ENCODE peak calls at places on chromosomes 2 and 18, in nine cellular contexts. One of them, this sample, is unnamed.

GRCh38 chr2:75476778-75477177 is 84.0 kb downstream of the EVA1A start:
- DNase-seq in CD8-positive, alpha-beta T cell: no peak
- DNase-seq in prostate gland: no peak
- DNase-seq in A549: no peak
- DNase-seq in heart right ventricle: no peak
- DNase-seq in psoas muscle: no peak
- DNase-seq in body of pancreas: no peak
- DNase-seq in neuronal stem cell: no peak
- DNase-seq in effector memory CD4-positive, alpha-beta T cell: no peak
- DNase-seq in this sample: no peak

GRCh38 chr2:67145851-67146250 is 251.3 kb upstream of the ETAA1 start:
- DNase-seq in CD8-positive, alpha-beta T cell: no peak
- DNase-seq in prostate gland: no peak
- DNase-seq in A549: no peak
- DNase-seq in heart right ventricle: no peak
- DNase-seq in psoas muscle: no peak
- DNase-seq in body of pancreas: no peak
- DNase-seq in neuronal stem cell: no peak
- DNase-seq in effector memory CD4-positive, alpha-beta T cell: no peak
- DNase-seq in this sample: no peak

GRCh38 chr18:45974088-45974536 is 7.0 kb upstream of the EPG5 start:
- DNase-seq in CD8-positive, alpha-beta T cell: peak; percentile 62
- DNase-seq in prostate gland: peak; percentile 51
- DNase-seq in A549: peak; percentile 21
- DNase-seq in heart right ventricle: no peak
- DNase-seq in psoas muscle: no peak
- DNase-seq in body of pancreas: peak; percentile 78
- DNase-seq in neuronal stem cell: peak; percentile 41
- DNase-seq in effector memory CD4-positive, alpha-beta T cell: peak; percentile 43
- DNase-seq in this sample: peak; percentile 41

GRCh38 chr2:61705625-61706024 is 148.2 kb downstream of the FAM161A start:
- DNase-seq in CD8-positive, alpha-beta T cell: no peak
- DNase-seq in prostate gland: no peak
- DNase-seq in A549: no peak
- DNase-seq in heart right ventricle: no peak
- DNase-seq in psoas muscle: peak; percentile 85
- DNase-seq in body of pancreas: no peak
- DNase-seq in neuronal stem cell: no peak
- DNase-seq in effector memory CD4-positive, alpha-beta T cell: no peak
- DNase-seq in this sample: no peak

GRCh38 chr2:23557455-23557854 is 172.5 kb downstream of the KLHL29 start:
- DNase-seq in CD8-positive, alpha-beta T cell: no peak
- DNase-seq in prostate gland: no peak
- DNase-seq in A549: no peak
- DNase-seq in heart right ventricle: no peak
- DNase-seq in psoas muscle: peak; percentile 23
- DNase-seq in body of pancreas: no peak
- DNase-seq in neuronal stem cell: no peak
- DNase-seq in effector memory CD4-positive, alpha-beta T cell: no peak
- DNase-seq in this sample: no peak

GRCh38 chr18:25350561-25351201 is 1.3 kb downstream of the ZNF521 start:
- DNase-seq in CD8-positive, alpha-beta T cell: peak; percentile 19
- DNase-seq in prostate gland: no peak
- DNase-seq in A549: no peak
- DNase-seq in heart right ventricle: peak; percentile 60
- DNase-seq in psoas muscle: peak; percentile 75
- DNase-seq in body of pancreas: no peak
- DNase-seq in neuronal stem cell: peak; percentile 31
- DNase-seq in effector memory CD4-positive, alpha-beta T cell: no peak
- DNase-seq in this sample: no peak

GRCh38 chr2:167844714-167845530 is 402.5 kb downstream of the STK39 start:
- DNase-seq in CD8-positive, alpha-beta T cell: no peak
- DNase-seq in prostate gland: no peak
- DNase-seq in A549: no peak
- DNase-seq in heart right ventricle: no peak
- DNase-seq in psoas muscle: no peak
- DNase-seq in body of pancreas: no peak
- DNase-seq in neuronal stem cell: no peak
- DNase-seq in effector memory CD4-positive, alpha-beta T cell: no peak
- DNase-seq in this sample: peak; percentile 24

GRCh38 chr18:79344208-79344581 is 51.5 kb upstream of the NFATC1 start:
- DNase-seq in CD8-positive, alpha-beta T cell: no peak
- DNase-seq in prostate gland: no peak
- DNase-seq in A549: no peak
- DNase-seq in heart right ventricle: no peak
- DNase-seq in psoas muscle: no peak
- DNase-seq in body of pancreas: no peak
- DNase-seq in neuronal stem cell: no peak
- DNase-seq in effector memory CD4-positive, alpha-beta T cell: no peak
- DNase-seq in this sample: no peak

GRCh38 chr2:210421916-210422315 is 54.6 kb downstream of the LANCL1 start:
- DNase-seq in CD8-positive, alpha-beta T cell: no peak
- DNase-seq in prostate gland: no peak
- DNase-seq in A549: no peak
- DNase-seq in heart right ventricle: no peak
- DNase-seq in psoas muscle: no peak
- DNase-seq in body of pancreas: no peak
- DNase-seq in neuronal stem cell: no peak
- DNase-seq in effector memory CD4-positive, alpha-beta T cell: no peak
- DNase-seq in this sample: no peak

GRCh38 chr2:44944952-44945612 is 3.6 kb downstream of the SIX3 start:
- DNase-seq in CD8-positive, alpha-beta T cell: no peak
- DNase-seq in prostate gland: no peak
- DNase-seq in A549: no peak
- DNase-seq in heart right ventricle: no peak
- DNase-seq in psoas muscle: no peak
- DNase-seq in body of pancreas: no peak
- DNase-seq in neuronal stem cell: no peak
- DNase-seq in effector memory CD4-positive, alpha-beta T cell: no peak
- DNase-seq in this sample: peak; percentile 3

GRCh38 chr2:3633982-3634630 is 23.9 kb upstream of the ALLC start:
- DNase-seq in CD8-positive, alpha-beta T cell: no peak
- DNase-seq in prostate gland: no peak
- DNase-seq in A549: no peak
- DNase-seq in heart right ventricle: no peak
- DNase-seq in psoas muscle: no peak
- DNase-seq in body of pancreas: no peak
- DNase-seq in neuronal stem cell: no peak
- DNase-seq in effector memory CD4-positive, alpha-beta T cell: no peak
- DNase-seq in this sample: no peak

GRCh38 chr2:99662761-99663341 is 173.0 kb upstream of the REV1 start:
- DNase-seq in CD8-positive, alpha-beta T cell: no peak
- DNase-seq in prostate gland: peak; percentile 65
- DNase-seq in A549: no peak
- DNase-seq in heart right ventricle: no peak
- DNase-seq in psoas muscle: no peak
- DNase-seq in body of pancreas: peak; percentile 62
- DNase-seq in neuronal stem cell: no peak
- DNase-seq in effector memory CD4-positive, alpha-beta T cell: no peak
- DNase-seq in this sample: peak; percentile 33

GRCh38 chr2:108833219-108833618 is 46.6 kb downstream of the CCDC138 start:
- DNase-seq in CD8-positive, alpha-beta T cell: no peak
- DNase-seq in prostate gland: no peak
- DNase-seq in A549: no peak
- DNase-seq in heart right ventricle: no peak
- DNase-seq in psoas muscle: no peak
- DNase-seq in body of pancreas: no peak
- DNase-seq in neuronal stem cell: no peak
- DNase-seq in effector memory CD4-positive, alpha-beta T cell: no peak
- DNase-seq in this sample: no peak

GRCh38 chr2:234976479-234977227 is 24.8 kb downstream of the SH3BP4 start:
- DNase-seq in CD8-positive, alpha-beta T cell: no peak
- DNase-seq in prostate gland: no peak
- DNase-seq in A549: no peak
- DNase-seq in heart right ventricle: no peak
- DNase-seq in psoas muscle: no peak
- DNase-seq in body of pancreas: no peak
- DNase-seq in neuronal stem cell: no peak
- DNase-seq in effector memory CD4-positive, alpha-beta T cell: no peak
- DNase-seq in this sample: no peak

GRCh38 chr2:96874099-96874831 is 4.4 kb upstream of the SEMA4C start:
- DNase-seq in CD8-positive, alpha-beta T cell: no peak
- DNase-seq in prostate gland: no peak
- DNase-seq in A549: no peak
- DNase-seq in heart right ventricle: no peak
- DNase-seq in psoas muscle: no peak
- DNase-seq in body of pancreas: no peak
- DNase-seq in neuronal stem cell: no peak
- DNase-seq in effector memory CD4-positive, alpha-beta T cell: no peak
- DNase-seq in this sample: no peak

GRCh38 chr2:1645761-1646476 is 98.4 kb downstream of the PXDN start:
- DNase-seq in CD8-positive, alpha-beta T cell: no peak
- DNase-seq in prostate gland: no peak
- DNase-seq in A549: no peak
- DNase-seq in heart right ventricle: no peak
- DNase-seq in psoas muscle: no peak
- DNase-seq in body of pancreas: no peak
- DNase-seq in neuronal stem cell: no peak
- DNase-seq in effector memory CD4-positive, alpha-beta T cell: no peak
- DNase-seq in this sample: no peak

DNA sequence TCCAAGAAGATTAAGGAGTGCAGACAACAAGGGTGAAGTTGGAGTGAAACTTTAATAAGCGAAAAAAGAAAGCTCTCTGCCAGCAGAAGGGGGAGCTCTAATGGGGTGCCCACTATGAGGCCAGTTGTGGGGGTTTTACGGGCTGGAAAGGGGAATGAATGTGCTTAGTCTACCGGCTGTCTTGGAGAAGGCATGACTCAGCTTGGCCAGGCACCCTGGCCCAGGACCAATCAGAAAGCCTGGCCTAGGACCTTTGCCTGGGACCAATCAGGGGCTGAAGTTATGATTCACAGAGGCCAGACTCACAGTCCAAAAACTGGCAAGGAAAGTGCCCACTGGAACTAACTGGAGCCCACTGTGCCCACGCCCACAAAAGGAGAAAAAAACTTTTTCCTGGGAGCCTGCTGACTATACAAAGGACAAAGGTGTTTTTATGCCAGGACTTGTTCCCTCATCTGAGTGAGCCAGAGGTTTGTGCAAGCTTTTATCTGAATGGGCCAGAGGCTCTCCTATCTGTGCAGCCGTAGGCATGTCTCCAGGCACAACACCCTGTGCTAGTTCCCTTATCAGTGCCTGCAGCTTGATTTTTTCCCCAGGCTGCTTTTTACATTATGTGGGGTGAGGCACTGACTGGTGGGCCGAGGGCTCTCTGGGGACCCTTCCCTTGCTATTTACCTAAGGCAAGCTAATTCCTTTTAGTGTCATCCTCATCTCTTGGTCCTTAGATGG is 18.6 kb downstream of the CMPK2 start:
- DNase-seq in CD8-positive, alpha-beta T cell: no peak
- DNase-seq in prostate gland: no peak
- DNase-seq in A549: no peak
- DNase-seq in heart right ventricle: no peak
- DNase-seq in psoas muscle: no peak
- DNase-seq in body of pancreas: no peak
- DNase-seq in neuronal stem cell: no peak
- DNase-seq in effector memory CD4-positive, alpha-beta T cell: no peak
- DNase-seq in this sample: peak; percentile 20
- H3K9me3 ChIP-seq in CD8-positive, alpha-beta T cell: peaks cover 42% of the 10 kb centered on the region
- H3K9me3 ChIP-seq in prostate gland: no peaks in the 10 kb centered on the region
- H3K9me3 ChIP-seq in A549: peaks cover 23% of the 10 kb centered on the region
- H3K9me3 ChIP-seq in heart right ventricle: peaks cover 89% of the 10 kb centered on the region
- H3K9me3 ChIP-seq in psoas muscle: peaks cover 62% of the 10 kb centered on the region
- H3K9me3 ChIP-seq in body of pancreas: peaks cover 62% of the 10 kb centered on the region
- H3K9me3 ChIP-seq in neuronal stem cell: peaks cover 23% of the 10 kb centered on the region
- H3K9me3 ChIP-seq in effector memory CD4-positive, alpha-beta T cell: peaks cover 44% of the 10 kb centered on the region
- H3K9me3 ChIP-seq in this sample: peaks cover 6% of the 10 kb centered on the region

GRCh38 chr2:74414475-74414874 is 6.9 kb downstream of the C2orf81 start:
- DNase-seq in CD8-positive, alpha-beta T cell: no peak
- DNase-seq in prostate gland: no peak
- DNase-seq in A549: no peak
- DNase-seq in heart right ventricle: peak; percentile 33
- DNase-seq in psoas muscle: no peak
- DNase-seq in body of pancreas: no peak
- DNase-seq in neuronal stem cell: no peak
- DNase-seq in effector memory CD4-positive, alpha-beta T cell: no peak
- DNase-seq in this sample: no peak
- H3K4me3 ChIP-seq in CD8-positive, alpha-beta T cell: peak overlapping the region; percentile 58
- H3K4me3 ChIP-seq in prostate gland: peak overlapping the region; percentile 42
- H3K4me3 ChIP-seq in A549: no peak overlapping the region
- H3K4me3 ChIP-seq in heart right ventricle: peak overlapping the region; percentile 65
- H3K4me3 ChIP-seq in psoas muscle: peak overlapping the region; percentile 62
- H3K4me3 ChIP-seq in body of pancreas: no peak overlapping the region
- H3K4me3 ChIP-seq in neuronal stem cell: no peak overlapping the region
- H3K4me3 ChIP-seq in effector memory CD4-positive, alpha-beta T cell: peak overlapping the region; percentile 22
- H3K4me3 ChIP-seq in this sample: no peak overlapping the region

GRCh38 chr18:14925281-14925709 is 177.3 kb downstream of the ANKRD30B start:
- DNase-seq in CD8-positive, alpha-beta T cell: no peak
- DNase-seq in prostate gland: no peak
- DNase-seq in A549: no peak
- DNase-seq in heart right ventricle: no peak
- DNase-seq in psoas muscle: no peak
- DNase-seq in body of pancreas: no peak
- DNase-seq in neuronal stem cell: no peak
- DNase-seq in effector memory CD4-positive, alpha-beta T cell: no peak
- DNase-seq in this sample: no peak
- H3K9me3 ChIP-seq in CD8-positive, alpha-beta T cell: no peaks in the 10 kb centered on the region
- H3K9me3 ChIP-seq in prostate gland: no peaks in the 10 kb centered on the region
- H3K9me3 ChIP-seq in A549: no peaks in the 10 kb centered on the region
- H3K9me3 ChIP-seq in heart right ventricle: no peaks in the 10 kb centered on the region
- H3K9me3 ChIP-seq in psoas muscle: no peaks in the 10 kb centered on the region
- H3K9me3 ChIP-seq in body of pancreas: no peaks in the 10 kb centered on the region
- H3K9me3 ChIP-seq in neuronal stem cell: peaks cover 31% of the 10 kb centered on the region
- H3K9me3 ChIP-seq in effector memory CD4-positive, alpha-beta T cell: no peaks in the 10 kb centered on the region
- H3K9me3 ChIP-seq in this sample: no peaks in the 10 kb centered on the region

GRCh38 chr2:28367667-28368416 is 24.8 kb upstream of the FOSL2 start:
- DNase-seq in CD8-positive, alpha-beta T cell: no peak
- DNase-seq in prostate gland: no peak
- DNase-seq in A549: no peak
- DNase-seq in heart right ventricle: no peak
- DNase-seq in psoas muscle: peak; percentile 23
- DNase-seq in body of pancreas: no peak
- DNase-seq in neuronal stem cell: no peak
- DNase-seq in effector memory CD4-positive, alpha-beta T cell: no peak
- DNase-seq in this sample: no peak

GRCh38 chr2:28365158-28365557 is 27.5 kb upstream of the FOSL2 start:
- DNase-seq in CD8-positive, alpha-beta T cell: no peak
- DNase-seq in prostate gland: no peak
- DNase-seq in A549: no peak
- DNase-seq in heart right ventricle: no peak
- DNase-seq in psoas muscle: peak; percentile 59
- DNase-seq in body of pancreas: no peak
- DNase-seq in neuronal stem cell: no peak
- DNase-seq in effector memory CD4-positive, alpha-beta T cell: no peak
- DNase-seq in this sample: no peak

GRCh38 chr2:28366496-28367282 is 26.0 kb upstream of the FOSL2 start:
- DNase-seq in CD8-positive, alpha-beta T cell: peak; percentile 66
- DNase-seq in prostate gland: no peak
- DNase-seq in A549: no peak
- DNase-seq in heart right ventricle: no peak
- DNase-seq in psoas muscle: peak; percentile 59
- DNase-seq in body of pancreas: peak; percentile 31
- DNase-seq in neuronal stem cell: no peak
- DNase-seq in effector memory CD4-positive, alpha-beta T cell: peak; percentile 48
- DNase-seq in this sample: peak; percentile 41

GRCh38 chr2:28364611-28365010 is 28.0 kb upstream of the FOSL2 start:
- DNase-seq in CD8-positive, alpha-beta T cell: no peak
- DNase-seq in prostate gland: no peak
- DNase-seq in A549: no peak
- DNase-seq in heart right ventricle: no peak
- DNase-seq in psoas muscle: peak; percentile 7
- DNase-seq in body of pancreas: no peak
- DNase-seq in neuronal stem cell: no peak
- DNase-seq in effector memory CD4-positive, alpha-beta T cell: no peak
- DNase-seq in this sample: no peak

GRCh38 chr2:28366149-28366495 is 26.5 kb upstream of the FOSL2 start:
- DNase-seq in CD8-positive, alpha-beta T cell: no peak
- DNase-seq in prostate gland: no peak
- DNase-seq in A549: no peak
- DNase-seq in heart right ventricle: no peak
- DNase-seq in psoas muscle: peak; percentile 52
- DNase-seq in body of pancreas: no peak
- DNase-seq in neuronal stem cell: no peak
- DNase-seq in effector memory CD4-positive, alpha-beta T cell: no peak
- DNase-seq in this sample: no peak
- H3K4me3 ChIP-seq in CD8-positive, alpha-beta T cell: peak overlapping the region; percentile 30
- H3K4me3 ChIP-seq in prostate gland: no peak overlapping the region
- H3K4me3 ChIP-seq in A549: no peak overlapping the region
- H3K4me3 ChIP-seq in heart right ventricle: no peak overlapping the region
- H3K4me3 ChIP-seq in psoas muscle: no peak overlapping the region
- H3K4me3 ChIP-seq in body of pancreas: no peak overlapping the region
- H3K4me3 ChIP-seq in neuronal stem cell: no peak overlapping the region
- H3K4me3 ChIP-seq in effector memory CD4-positive, alpha-beta T cell: peak overlapping the region; percentile 27
- H3K4me3 ChIP-seq in this sample: no peak overlapping the region

This sample was measured in BE2C.